ENCODE peak calls at places on chromosomes 3 and 15, in four cellular contexts. One of them, this sample, is unnamed.
A peak's percentile ranks its signal among the peaks of the same experiment; 100 is the strongest.

GRCh38 chr15:89078831-89079810 is 9.1 kb upstream of the ABHD2 start:
- DNase-seq in K562: no peak
- DNase-seq in GM12878: no peak
- DNase-seq in HepG2: no peak
- DNase-seq in this sample: no peak

GRCh38 chr3:173913397-173913796 is 515.9 kb downstream of the NLGN1 start:
- DNase-seq in GM12878: no peak
- DNase-seq in HepG2: no peak
- DNase-seq in K562: no peak
- DNase-seq in this sample: no peak

GRCh38 chr3:109005443-109005842 is 51.8 kb upstream of the GUCA1C start:
- DNase-seq in GM12878: no peak
- DNase-seq in K562: no peak
- DNase-seq in HepG2: no peak
- DNase-seq in this sample: no peak

GRCh38 chr3:15693340-15693739 is 91.8 kb downstream of the BTD start:
- DNase-seq in HepG2: no peak
- DNase-seq in GM12878: no peak
- DNase-seq in K562: no peak
- DNase-seq in this sample: no peak

GRCh38 chr3:136632625-136633081 is 119.5 kb downstream of the STAG1 start:
- DNase-seq in K562: no peak
- DNase-seq in GM12878: no peak
- DNase-seq in HepG2: peak; percentile 80
- DNase-seq in this sample: no peak

GRCh38 chr15:100918034-100918689 is 995 bp upstream of the LRRK1 start:
- DNase-seq in GM12878: no peak
- DNase-seq in HepG2: peak; percentile 8
- DNase-seq in K562: peak; percentile 77
- DNase-seq in this sample: no peak

GRCh38 chr3:40930772-40931171 is 268.5 kb upstream of the CTNNB1 start:
- DNase-seq in K562: no peak
- DNase-seq in GM12878: no peak
- DNase-seq in HepG2: no peak
- DNase-seq in this sample: no peak

GRCh38 chr3:102124301-102125158 is 275.2 kb downstream of the NFKBIZ start:
- DNase-seq in K562: no peak
- DNase-seq in GM12878: no peak
- DNase-seq in HepG2: no peak
- DNase-seq in this sample: no peak

GRCh38 chr3:131361464-131362421 is 19.8 kb upstream of the NUDT16 start:
- DNase-seq in K562: peak; percentile 84
- DNase-seq in GM12878: peak; percentile 37
- DNase-seq in HepG2: no peak
- DNase-seq in this sample: peak; percentile 95

GRCh38 chr3:65448120-65448519 is 590.6 kb downstream of the MAGI1 start:
- DNase-seq in GM12878: no peak
- DNase-seq in K562: no peak
- DNase-seq in HepG2: no peak
- DNase-seq in this sample: no peak

GRCh38 chr3:164515256-164515655 is 563.0 kb downstream of the SI start:
- DNase-seq in K562: no peak
- DNase-seq in GM12878: no peak
- DNase-seq in HepG2: no peak
- DNase-seq in this sample: no peak

GRCh38 chr3:30664449-30664848 is 58.0 kb downstream of the TGFBR2 start:
- DNase-seq in K562: no peak
- DNase-seq in GM12878: no peak
- DNase-seq in HepG2: no peak
- DNase-seq in this sample: no peak

DNA sequence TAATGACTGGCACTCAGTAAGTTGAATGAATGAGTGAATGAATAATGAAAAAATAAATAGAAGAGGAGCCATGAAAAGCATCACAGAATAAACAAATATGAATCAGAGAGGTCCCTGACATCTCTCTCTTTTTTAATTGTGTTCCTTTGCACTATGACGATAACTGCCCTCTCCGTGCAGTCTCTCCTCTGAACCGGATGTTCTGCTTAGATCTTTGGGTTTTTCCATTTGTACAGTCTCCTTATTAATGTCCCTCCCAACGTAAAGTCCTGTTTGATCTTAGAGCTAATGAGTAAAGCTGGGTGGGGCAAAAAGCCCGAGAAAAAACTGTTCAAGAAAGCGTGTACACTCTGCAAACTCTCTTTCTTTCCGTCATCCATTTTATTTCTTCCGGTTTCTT is 28.3 kb upstream of the BHLHE40 start:
- DNase-seq in HepG2: peak; percentile 33
- DNase-seq in GM12878: no peak
- DNase-seq in K562: no peak
- DNase-seq in this sample: no peak
- H3K9ac ChIP-seq in HepG2: no peak overlapping the region
- H3K9ac ChIP-seq in GM12878: no peak overlapping the region
- H3K9ac ChIP-seq in K562: peak overlapping the region; percentile 2
- H3K9ac ChIP-seq in this sample: no peak overlapping the region

GRCh38 chr15:69652906-69653305 is 200.3 kb downstream of the RPLP1 start:
- DNase-seq in HepG2: no peak
- DNase-seq in K562: no peak
- DNase-seq in GM12878: no peak
- DNase-seq in this sample: no peak
- TF ChIP-seq CREB1 in HepG2: no peak
- TF ChIP-seq CREB1 in K562: no peak
- TF ChIP-seq CREB1 in GM12878: no peak
- TF ChIP-seq CREB1 in this sample: no peak

DNA sequence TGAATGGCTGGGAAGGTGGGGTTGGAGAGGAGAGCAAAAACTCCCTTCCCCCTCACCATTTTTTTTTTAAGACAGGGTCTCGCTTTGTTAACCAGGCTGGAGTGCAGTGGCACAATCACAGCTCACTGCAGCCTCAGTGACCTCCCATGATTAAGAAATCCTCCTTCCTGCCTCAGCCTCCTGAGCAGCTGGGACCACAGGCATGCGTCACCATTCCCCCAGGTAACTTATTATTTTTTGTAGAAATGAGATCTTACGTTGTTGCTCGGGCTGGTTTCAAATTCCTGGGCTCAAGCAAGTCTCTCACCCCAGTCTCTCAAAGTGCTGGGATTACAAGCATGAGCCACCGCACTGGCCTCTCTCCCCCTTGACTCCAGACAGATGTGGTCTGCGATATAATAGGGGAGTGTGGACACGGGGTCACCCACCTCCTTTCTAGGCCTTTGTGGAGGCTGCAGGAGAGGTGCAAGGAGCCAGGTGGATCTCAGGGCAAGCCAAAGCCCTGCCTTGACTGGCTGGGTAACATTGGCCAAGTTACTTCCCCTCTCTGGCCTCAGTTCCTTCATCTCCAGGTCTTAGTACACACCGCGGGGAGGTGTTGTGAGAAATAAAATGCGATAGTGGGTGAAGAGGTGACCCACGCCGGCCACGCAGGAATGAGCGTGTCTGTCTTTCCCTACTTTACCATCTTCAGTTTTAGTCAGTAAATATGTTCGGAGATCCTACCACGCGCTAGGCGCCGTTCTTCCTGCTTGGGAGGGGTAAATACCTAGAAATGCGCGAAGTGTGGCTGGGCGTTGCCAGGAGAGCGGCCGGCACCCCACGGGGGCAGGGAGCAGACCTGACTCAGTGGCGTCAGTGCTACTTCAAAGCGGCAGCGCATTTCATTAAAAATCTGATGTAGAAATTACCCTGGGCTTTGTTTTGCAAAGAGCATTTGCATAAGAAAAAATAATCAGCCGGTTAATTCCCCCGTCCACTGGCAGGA is 20.2 kb upstream of the CORO2B start:
- DNase-seq in HepG2: no peak
- DNase-seq in GM12878: no peak
- DNase-seq in K562: no peak
- DNase-seq in this sample: peak; percentile 49
- H3K9ac ChIP-seq in HepG2: no peak overlapping the region
- H3K9ac ChIP-seq in GM12878: no peak overlapping the region
- H3K9ac ChIP-seq in K562: no peak overlapping the region
- H3K9ac ChIP-seq in this sample: no peak overlapping the region

DNA sequence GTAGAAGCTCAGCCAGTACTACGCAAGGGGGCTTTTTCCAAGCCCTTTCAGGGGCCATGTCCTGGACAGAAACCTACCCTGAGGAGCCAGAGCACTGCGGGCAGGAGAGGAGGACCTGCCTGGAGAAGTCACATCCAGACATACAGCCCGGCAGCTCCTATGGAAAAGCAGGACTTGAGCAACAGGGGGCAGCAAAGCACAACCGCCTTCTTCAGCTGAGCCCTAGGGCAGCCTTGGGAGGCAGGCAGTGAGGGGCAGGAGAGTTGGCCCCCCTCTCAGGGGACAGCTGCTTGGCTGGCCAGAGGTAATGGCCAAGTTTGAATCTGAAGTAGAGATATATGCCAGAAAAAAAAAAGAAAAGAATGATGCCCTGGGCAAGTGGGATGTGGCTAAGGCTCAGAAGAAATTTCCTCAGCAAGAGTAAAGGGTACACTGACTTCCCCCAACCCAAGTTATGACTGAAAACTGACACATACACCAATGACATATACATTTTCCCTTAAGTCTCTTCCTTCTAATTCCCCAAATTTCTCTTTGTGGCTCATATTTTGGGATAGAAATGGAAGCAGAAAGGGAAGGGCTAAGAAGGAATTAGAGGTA is 56.9 kb downstream of the CYP19A1 start:
- DNase-seq in K562: peak; percentile 29
- DNase-seq in HepG2: peak; percentile 44
- DNase-seq in GM12878: no peak
- DNase-seq in this sample: peak; percentile 79
- TF ChIP-seq CREB1 in K562: no peak
- TF ChIP-seq CREB1 in HepG2: no peak
- TF ChIP-seq CREB1 in GM12878: no peak
- TF ChIP-seq CREB1 in this sample: no peak

DNA sequence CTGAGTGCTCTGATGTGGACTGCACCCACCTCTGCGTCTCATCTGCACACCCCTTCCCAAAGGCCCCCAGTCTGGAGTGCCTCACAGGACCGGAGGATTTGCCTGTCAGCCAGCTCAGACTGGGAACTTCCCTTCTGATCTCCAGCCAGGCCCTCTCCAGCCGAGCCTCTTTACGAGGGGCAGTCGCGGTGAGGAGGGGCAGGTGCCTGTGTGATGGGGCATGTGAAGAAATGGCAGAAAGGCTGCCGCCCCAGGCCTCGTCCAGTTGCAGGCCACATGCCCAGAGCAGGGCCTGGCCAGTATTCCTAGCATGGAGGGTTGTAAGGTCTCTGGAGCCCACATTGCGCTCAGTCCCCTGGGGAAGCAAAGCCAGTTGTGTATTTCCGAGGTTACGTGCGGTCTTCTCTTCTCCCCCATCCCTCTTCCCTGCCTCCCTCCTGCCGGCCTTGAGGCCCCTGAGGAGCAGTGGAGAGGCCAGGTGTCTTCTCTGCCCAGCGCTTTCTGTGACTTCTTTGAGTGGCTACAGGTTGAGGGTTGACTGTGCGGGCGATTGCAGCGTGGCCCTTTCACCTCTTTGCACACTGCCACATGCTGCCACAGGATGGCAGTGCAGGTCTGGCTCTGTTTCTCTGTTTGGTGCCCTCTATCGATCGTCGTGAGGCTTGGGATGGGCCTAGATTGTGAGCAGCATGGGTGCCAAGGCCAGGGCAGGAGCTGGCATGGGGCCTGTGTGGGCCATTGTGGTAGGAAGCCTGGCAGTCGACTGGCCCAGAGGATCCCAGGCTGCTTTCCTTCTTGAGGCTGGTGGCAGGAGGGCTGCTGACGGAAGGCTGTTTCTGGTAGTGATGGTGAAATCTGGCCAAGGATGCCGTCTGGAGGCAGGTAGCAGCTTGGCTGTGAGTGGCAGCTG is 5.3 kb downstream of the CLK3 start:
- DNase-seq in GM12878: no peak
- DNase-seq in K562: peak; percentile 53
- DNase-seq in HepG2: peak; percentile 79
- DNase-seq in this sample: peak; percentile 83
- H3K9ac ChIP-seq in GM12878: peak overlapping the region; percentile 16
- H3K9ac ChIP-seq in K562: no peak overlapping the region
- H3K9ac ChIP-seq in HepG2: no peak overlapping the region
- H3K9ac ChIP-seq in this sample: no peak overlapping the region